ENCODE peak calls at places on chromosomes 5 and 9, in six cellular contexts. One of them, this sample, is unnamed.
A peak's percentile ranks its signal among the peaks of the same experiment; 100 is the strongest.

GRCh38 chr9:131346559-131346958 is 47.3 kb upstream of the PRRC2B start:
- DNase-seq in HTR-8/SVneo: no peak
- DNase-seq in aorta: no peak
- DNase-seq in AG08396: no peak
- DNase-seq in G401: no peak
- DNase-seq in ecto neural progenitor cell: no peak
- DNase-seq in this sample: no peak

GRCh38 chr5:42960472-42960871 is 79.6 kb downstream of the ANXA2R start:
- DNase-seq in G401: no peak
- DNase-seq in aorta: no peak
- DNase-seq in ecto neural progenitor cell: no peak
- DNase-seq in AG08396: no peak
- DNase-seq in HTR-8/SVneo: no peak
- DNase-seq in this sample: no peak

GRCh38 chr5:179829732-179830435 is 9.2 kb downstream of the SQSTM1 start:
- DNase-seq in ecto neural progenitor cell: no peak
- DNase-seq in aorta: no peak
- DNase-seq in AG08396: no peak
- DNase-seq in HTR-8/SVneo: no peak
- DNase-seq in G401: no peak
- DNase-seq in this sample: no peak

GRCh38 chr9:104991144-104991953 is 63.4 kb upstream of the ABCA1 start:
- DNase-seq in AG08396: peak; percentile 88
- DNase-seq in G401: peak; percentile 59
- DNase-seq in aorta: peak; percentile 95
- DNase-seq in HTR-8/SVneo: peak; percentile 79
- DNase-seq in ecto neural progenitor cell: peak; percentile 81
- DNase-seq in this sample: peak; percentile 96

GRCh38 chr9:107698779-107699564 is 209.4 kb upstream of the KLF4 start:
- DNase-seq in aorta: no peak
- DNase-seq in G401: no peak
- DNase-seq in ecto neural progenitor cell: no peak
- DNase-seq in AG08396: no peak
- DNase-seq in HTR-8/SVneo: no peak
- DNase-seq in this sample: no peak

GRCh38 chr9:85246566-85246965 is 495.2 kb downstream of the AGTPBP1 start:
- DNase-seq in AG08396: no peak
- DNase-seq in aorta: no peak
- DNase-seq in HTR-8/SVneo: no peak
- DNase-seq in ecto neural progenitor cell: no peak
- DNase-seq in G401: no peak
- DNase-seq in this sample: no peak

GRCh38 chr9:120650352-120650751 is 63.9 kb downstream of the MEGF9 start:
- DNase-seq in ecto neural progenitor cell: no peak
- DNase-seq in aorta: no peak
- DNase-seq in AG08396: no peak
- DNase-seq in G401: no peak
- DNase-seq in HTR-8/SVneo: no peak
- DNase-seq in this sample: no peak

GRCh38 chr5:115457985-115458384 is 86.6 kb downstream of the FEM1C start:
- DNase-seq in aorta: no peak
- DNase-seq in ecto neural progenitor cell: no peak
- DNase-seq in HTR-8/SVneo: no peak
- DNase-seq in AG08396: no peak
- DNase-seq in G401: no peak
- DNase-seq in this sample: no peak

GRCh38 chr9:109793196-109793595 is 13.2 kb downstream of the PALM2AKAP2 start:
- DNase-seq in ecto neural progenitor cell: no peak
- DNase-seq in aorta: no peak
- DNase-seq in AG08396: peak; percentile 81
- DNase-seq in HTR-8/SVneo: peak; percentile 88
- DNase-seq in G401: no peak
- DNase-seq in this sample: no peak

GRCh38 chr9:97386265-97386633 is 25.6 kb upstream of the TDRD7 start:
- DNase-seq in aorta: no peak
- DNase-seq in AG08396: no peak
- DNase-seq in HTR-8/SVneo: no peak
- DNase-seq in G401: no peak
- DNase-seq in ecto neural progenitor cell: no peak
- DNase-seq in this sample: no peak

GRCh38 chr5:121257621-121258020 is 594.1 kb upstream of the FTMT start:
- DNase-seq in aorta: no peak
- DNase-seq in G401: no peak
- DNase-seq in AG08396: no peak
- DNase-seq in HTR-8/SVneo: no peak
- DNase-seq in ecto neural progenitor cell: no peak
- DNase-seq in this sample: no peak

GRCh38 chr5:156421798-156422197 is 94.8 kb downstream of the SGCD start:
- DNase-seq in AG08396: no peak
- DNase-seq in G401: no peak
- DNase-seq in HTR-8/SVneo: no peak
- DNase-seq in ecto neural progenitor cell: no peak
- DNase-seq in aorta: no peak
- DNase-seq in this sample: no peak

GRCh38 chr5:62144395-62145022 is 161.5 kb upstream of the KIF2A start:
- DNase-seq in HTR-8/SVneo: no peak
- DNase-seq in ecto neural progenitor cell: no peak
- DNase-seq in aorta: no peak
- DNase-seq in AG08396: no peak
- DNase-seq in G401: peak; percentile 6
- DNase-seq in this sample: no peak

GRCh38 chr9:78405461-78405860 is 108.5 kb downstream of the PSAT1 start:
- DNase-seq in ecto neural progenitor cell: no peak
- DNase-seq in AG08396: no peak
- DNase-seq in HTR-8/SVneo: no peak
- DNase-seq in G401: no peak
- DNase-seq in aorta: no peak
- DNase-seq in this sample: no peak

GRCh38 chr9:109063765-109064164 is 50.5 kb upstream of the CTNNAL1 start:
- DNase-seq in ecto neural progenitor cell: no peak
- DNase-seq in G401: no peak
- DNase-seq in aorta: no peak
- DNase-seq in HTR-8/SVneo: no peak
- DNase-seq in AG08396: no peak
- DNase-seq in this sample: no peak

GRCh38 chr5:158246661-158247060 is 387.7 kb upstream of the CLINT1 start:
- DNase-seq in aorta: no peak
- DNase-seq in AG08396: no peak
- DNase-seq in HTR-8/SVneo: no peak
- DNase-seq in ecto neural progenitor cell: no peak
- DNase-seq in G401: peak; percentile 98
- DNase-seq in this sample: no peak

GRCh38 chr9:136019041-136019680 is 58.0 kb upstream of the UBAC1 start:
- DNase-seq in ecto neural progenitor cell: peak; percentile 42
- DNase-seq in AG08396: no peak
- DNase-seq in G401: peak; percentile 47
- DNase-seq in HTR-8/SVneo: no peak
- DNase-seq in aorta: no peak
- DNase-seq in this sample: peak; percentile 53

GRCh38 chr9:38046669-38047300 is 22.2 kb downstream of the SHB start:
- DNase-seq in AG08396: peak; percentile 56
- DNase-seq in G401: no peak
- DNase-seq in HTR-8/SVneo: peak; percentile 31
- DNase-seq in aorta: peak; percentile 37
- DNase-seq in ecto neural progenitor cell: no peak
- DNase-seq in this sample: no peak

GRCh38 chr9:120612218-120612617 is 32.3 kb upstream of the CDK5RAP2 start:
- DNase-seq in ecto neural progenitor cell: no peak
- DNase-seq in aorta: no peak
- DNase-seq in AG08396: no peak
- DNase-seq in HTR-8/SVneo: no peak
- DNase-seq in G401: no peak
- DNase-seq in this sample: no peak

GRCh38 chr5:75681125-75681830 is 36.0 kb downstream of the POC5 start:
- DNase-seq in HTR-8/SVneo: peak; percentile 25
- DNase-seq in ecto neural progenitor cell: no peak
- DNase-seq in aorta: no peak
- DNase-seq in G401: peak; percentile 67
- DNase-seq in AG08396: no peak
- DNase-seq in this sample: no peak

GRCh38 chr5:51033215-51033614 is 350.0 kb upstream of the ISL1 start:
- DNase-seq in aorta: peak; percentile 55
- DNase-seq in G401: peak; percentile 68
- DNase-seq in ecto neural progenitor cell: no peak
- DNase-seq in AG08396: no peak
- DNase-seq in HTR-8/SVneo: no peak
- DNase-seq in this sample: no peak

GRCh38 chr5:41641621-41642020 is 131.2 kb upstream of the PLCXD3 start:
- DNase-seq in ecto neural progenitor cell: no peak
- DNase-seq in G401: no peak
- DNase-seq in aorta: no peak
- DNase-seq in AG08396: no peak
- DNase-seq in HTR-8/SVneo: no peak
- DNase-seq in this sample: no peak

GRCh38 chr9:97307500-97308163 is at the start of gene CCDC180:
- DNase-seq in ecto neural progenitor cell: no peak
- DNase-seq in G401: no peak
- DNase-seq in AG08396: no peak
- DNase-seq in aorta: no peak
- DNase-seq in HTR-8/SVneo: no peak
- DNase-seq in this sample: no peak

GRCh38 chr9:38026840-38027527 is 42.0 kb downstream of the SHB start:
- DNase-seq in HTR-8/SVneo: no peak
- DNase-seq in G401: no peak
- DNase-seq in ecto neural progenitor cell: no peak
- DNase-seq in aorta: no peak
- DNase-seq in AG08396: no peak
- DNase-seq in this sample: no peak

GRCh38 chr9:107484117-107484723 is 5.3 kb downstream of the KLF4 start:
- DNase-seq in G401: peak; percentile 62
- DNase-seq in aorta: no peak
- DNase-seq in HTR-8/SVneo: no peak
- DNase-seq in ecto neural progenitor cell: no peak
- DNase-seq in AG08396: peak; percentile 49
- DNase-seq in this sample: no peak

GRCh38 chr5:173590436-173591299 is 25.8 kb downstream of the BOD1 start:
- DNase-seq in G401: no peak
- DNase-seq in ecto neural progenitor cell: no peak
- DNase-seq in HTR-8/SVneo: no peak
- DNase-seq in AG08396: no peak
- DNase-seq in aorta: no peak
- DNase-seq in this sample: no peak

GRCh38 chr9:77764894-77765780 is 117.0 kb upstream of the GNA14 start:
- DNase-seq in ecto neural progenitor cell: no peak
- DNase-seq in HTR-8/SVneo: peak; percentile 21
- DNase-seq in AG08396: peak; percentile 29
- DNase-seq in aorta: no peak
- DNase-seq in G401: no peak
- DNase-seq in this sample: no peak

GRCh38 chr9:81724242-81724889 is 35.0 kb upstream of the TLE1 start:
- DNase-seq in ecto neural progenitor cell: no peak
- DNase-seq in AG08396: no peak
- DNase-seq in HTR-8/SVneo: peak; percentile 17
- DNase-seq in aorta: no peak
- DNase-seq in G401: no peak
- DNase-seq in this sample: no peak

GRCh38 chr9:122188369-122188768 is 28.7 kb downstream of the MORN5 start:
- DNase-seq in G401: no peak
- DNase-seq in HTR-8/SVneo: no peak
- DNase-seq in ecto neural progenitor cell: no peak
- DNase-seq in AG08396: no peak
- DNase-seq in aorta: no peak
- DNase-seq in this sample: no peak

This sample was measured in Right ventricle myocardium inferior.